ENCODE peak calls at places on chromosomes 6 and 20, in ten cellular contexts. T, S, X, C, A, Z, F, Y, V and B are unnamed samples.
A peak's percentile ranks its signal among the peaks of the same experiment; 100 is the strongest.

GRCh38 chr6:144219056-144219685 is 66.0 kb upstream of the UTRN start:
- DNase-seq in T (no peak), S (peak; percentile 93), X (peak; percentile 79), C (no peak), A (no peak), Z (no peak), F (no peak), Y (peak; percentile 68), V (peak; percentile 44), B (peak; percentile 23)

GRCh38 chr6:31888281-31889258 is 8.9 kb downstream of the EHMT2 start:
- DNase-seq in T (peak; percentile 22), S (no peak), X (peak; percentile 40), C (no peak), A (no peak), Z (no peak), F (no peak), Y (no peak), V (no peak), B (no peak)

GRCh38 chr6:43725643-43726580 is 38.3 kb upstream of the MRPS18A start:
- DNase-seq in T (no peak), S (peak; percentile 23), X (no peak), C (no peak), A (no peak), Z (no peak), F (no peak), Y (no peak), V (no peak), B (no peak)

GRCh38 chr20:59608396-59608795 is 4.1 kb downstream of the PHACTR3 start:
- DNase-seq in T (no peak), S (no peak), X (no peak), C (no peak), A (no peak), Z (no peak), F (no peak), Y (no peak), V (no peak), B (no peak)

GRCh38 chr6:6823030-6823429 is 234.5 kb downstream of the LY86 start:
- DNase-seq in T (no peak), S (no peak), X (no peak), C (no peak), A (no peak), Z (no peak), F (no peak), Y (no peak), V (no peak), B (no peak)

GRCh38 chr6:11486959-11487358 is 50.6 kb upstream of the TMEM170B start:
- DNase-seq in T (no peak), S (no peak), X (no peak), C (no peak), A (no peak), Z (no peak), F (no peak), Y (no peak), V (no peak), B (no peak)

GRCh38 chr6:165049362-165049761 is 260.0 kb downstream of the C6orf118 start:
- DNase-seq in T (no peak), S (peak; percentile 45), X (peak; percentile 70), C (no peak), A (no peak), Z (peak; percentile 72), F (no peak), Y (no peak), V (no peak), B (peak; percentile 52)

GRCh38 chr20:39893013-39893685 is 795.9 kb downstream of the MAFB start:
- DNase-seq in T (no peak), S (no peak), X (peak; percentile 79), C (no peak), A (no peak), Z (no peak), F (no peak), Y (no peak), V (no peak), B (no peak)

GRCh38 chr6:131173680-131174079 is 38.4 kb downstream of the AKAP7 start:
- DNase-seq in T (no peak), S (no peak), X (peak; percentile 58), C (no peak), A (no peak), Z (no peak), F (no peak), Y (no peak), V (no peak), B (no peak)

GRCh38 chr6:88823998-88824397 is 139.4 kb downstream of the RNGTT start:
- DNase-seq in T (no peak), S (no peak), X (peak; percentile 59), C (no peak), A (no peak), Z (no peak), F (no peak), Y (peak; percentile 43), V (no peak), B (no peak)

GRCh38 chr6:14039038-14039437 is 78.5 kb upstream of the CD83 start:
- DNase-seq in T (no peak), S (no peak), X (no peak), C (no peak), A (no peak), Z (no peak), F (no peak), Y (no peak), V (no peak), B (no peak)

GRCh38 chr20:48831702-48832422 is 4.1 kb upstream of the PREX1 start:
- DNase-seq in T (no peak), S (peak; percentile 40), X (peak; percentile 70), C (no peak), A (peak; percentile 64), Z (no peak), F (no peak), Y (peak; percentile 56), V (peak; percentile 43), B (no peak)

GRCh38 chr6:149140910-149141290 is 176.6 kb upstream of the TAB2 start:
- DNase-seq in T (no peak), S (no peak), X (no peak), C (no peak), A (no peak), Z (no peak), F (no peak), Y (no peak), V (no peak), B (no peak)

GRCh38 chr6:152293404-152293803 is 343.8 kb downstream of the SYNE1 start:
- DNase-seq in T (no peak), S (no peak), X (no peak), C (no peak), A (no peak), Z (no peak), F (no peak), Y (no peak), V (no peak), B (no peak)

GRCh38 chr6:121597654-121598053 is 162.2 kb downstream of the GJA1 start:
- DNase-seq in T (no peak), S (no peak), X (peak; percentile 78), C (no peak), A (no peak), Z (no peak), F (no peak), Y (no peak), V (no peak), B (no peak)

GRCh38 chr20:5652626-5653573 is 97.3 kb upstream of the SHLD1 start:
- DNase-seq in T (no peak), S (peak; percentile 26), X (peak; percentile 91), C (peak; percentile 36), A (no peak), Z (no peak), F (no peak), Y (no peak), V (no peak), B (no peak)

GRCh38 chr6:129603731-129604130 is 106.2 kb downstream of the ARHGAP18 start:
- DNase-seq in T (no peak), S (no peak), X (no peak), C (no peak), A (no peak), Z (no peak), F (no peak), Y (no peak), V (no peak), B (no peak)

GRCh38 chr6:10759312-10759839 is 11.8 kb downstream of the TMEM14B start:
- DNase-seq in T (no peak), S (peak; percentile 75), X (peak; percentile 87), C (no peak), A (no peak), Z (no peak), F (no peak), Y (peak; percentile 80), V (no peak), B (peak; percentile 43)

GRCh38 chr6:14459315-14459714 is 341.7 kb downstream of the CD83 start:
- DNase-seq in T (no peak), S (no peak), X (no peak), C (no peak), A (no peak), Z (no peak), F (no peak), Y (no peak), V (no peak), B (peak; percentile 86)

GRCh38 chr6:91569071-91569470 is 982.2 kb upstream of the MAP3K7 start:
- DNase-seq in T (no peak), S (no peak), X (no peak), C (no peak), A (no peak), Z (no peak), F (no peak), Y (no peak), V (no peak), B (no peak)

GRCh38 chr6:57303931-57304681 is 13.3 kb upstream of the PRIM2 start:
- DNase-seq in T (no peak), S (no peak), X (peak; percentile 38), C (no peak), A (no peak), Z (no peak), F (no peak), Y (no peak), V (no peak), B (no peak)

GRCh38 chr6:905541-905940 is 212.6 kb upstream of the EXOC2 start:
- DNase-seq in T (no peak), S (no peak), X (no peak), C (no peak), A (no peak), Z (no peak), F (no peak), Y (no peak), V (no peak), B (no peak)

GRCh38 chr6:108755257-108756240 is 92.7 kb upstream of the ARMC2 start:
- DNase-seq in T (no peak), S (no peak), X (peak; percentile 79), C (no peak), A (no peak), Z (no peak), F (no peak), Y (no peak), V (no peak), B (no peak)

GRCh38 chr6:33018904-33019303 is 9.5 kb upstream of the HLA-DOA start:
- DNase-seq in T (no peak), S (peak; percentile 97), X (peak; percentile 63), C (peak; percentile 80), A (no peak), Z (no peak), F (peak; percentile 67), Y (peak; percentile 50), V (peak; percentile 61), B (no peak)

GRCh38 chr6:139743629-139744028 is 369.2 kb upstream of the CITED2 start:
- DNase-seq in T (no peak), S (no peak), X (peak; percentile 93), C (no peak), A (no peak), Z (no peak), F (no peak), Y (peak; percentile 77), V (no peak), B (no peak)

GRCh38 chr6:139129284-139129683 is 5.6 kb upstream of the HECA start:
- DNase-seq in T (no peak), S (no peak), X (no peak), C (no peak), A (no peak), Z (no peak), F (no peak), Y (no peak), V (no peak), B (no peak)

GRCh38 chr6:167791036-167791779 is 35.5 kb upstream of the AFDN start:
- DNase-seq in T (no peak), S (no peak), X (no peak), C (no peak), A (no peak), Z (no peak), F (peak; percentile 14), Y (no peak), V (no peak), B (peak; percentile 30)